ENCODE peak calls at places on chromosomes 4 and X, in six cellular contexts. W, F, K, E, A and C are unnamed samples.

GRCh38 chr4:159428293-159428692 is 325.4 kb downstream of the RAPGEF2 start:
- DNase-seq in W (no peak), F (no peak), K (no peak), E (no peak), A (no peak), C (no peak)

GRCh38 chrX:24372021-24372763 is 11.8 kb downstream of the SUPT20HL1 start:
- DNase-seq in W (no peak), F (no peak), K (no peak), E (no peak), A (no peak), C (no peak)

GRCh38 chr4:106551724-106552123 is 183.1 kb upstream of the GIMD1 start:
- DNase-seq in W (no peak), F (no peak), K (no peak), E (no peak), A (no peak), C (no peak)

GRCh38 chrX:101260435-101260834 is 30.7 kb downstream of the TAF7L start:
- DNase-seq in W (peak; percentile 29), F (no peak), K (peak; percentile 40), E (no peak), A (no peak), C (no peak)

GRCh38 chr4:152943673-152944072 is 7.5 kb downstream of the FHDC1 start:
- DNase-seq in W (peak; percentile 90), F (peak; percentile 44), K (no peak), E (peak; percentile 49), A (peak; percentile 40), C (no peak)

GRCh38 chr4:107719211-107719926 is 665 bp downstream of the PAPSS1 start:
- DNase-seq in W (peak; percentile 66), F (peak; percentile 26), K (peak; percentile 55), E (peak; percentile 68), A (peak; percentile 43), C (no peak)

GRCh38 chrX:110317079-110317819 is 636 bp downstream of the AMMECR1 start:
- DNase-seq in W (peak; percentile 43), F (no peak), K (peak; percentile 37), E (no peak), A (peak; percentile 15), C (peak; percentile 19)

GRCh38 chrX:109856974-109857373 is 123.9 kb upstream of the ACSL4 start:
- DNase-seq in W (peak; percentile 51), F (peak; percentile 34), K (peak; percentile 35), E (peak; percentile 14), A (no peak), C (peak; percentile 12)

GRCh38 chr4:73222466-73223257 is 35.9 kb downstream of the ANKRD17 start:
- DNase-seq in W (peak; percentile 96), F (peak; percentile 97), K (peak; percentile 73), E (peak; percentile 97), A (peak; percentile 68), C (no peak)

GRCh38 chrX:107579956-107580355 is 48.4 kb upstream of the PRPS1 start:
- DNase-seq in W (peak; percentile 73), F (peak; percentile 90), K (no peak), E (no peak), A (no peak), C (no peak)

GRCh38 chrX:139851730-139852129 is 81.1 kb downstream of the ATP11C start:
- DNase-seq in W (peak; percentile 41), F (peak; percentile 76), K (no peak), E (peak; percentile 77), A (no peak), C (no peak)

GRCh38 chr4:40840255-40840984 is 90.7 kb downstream of the NSUN7 start:
- DNase-seq in W (no peak), F (no peak), K (no peak), E (no peak), A (no peak), C (no peak)

GRCh38 chrX:80181079-80181478 is 166.5 kb downstream of the TBX22 start:
- DNase-seq in W (no peak), F (no peak), K (no peak), E (no peak), A (no peak), C (peak; percentile 6)

GRCh38 chr4:173478884-173479283 is 51.1 kb downstream of the HAND2 start:
- DNase-seq in W (no peak), F (no peak), K (no peak), E (no peak), A (no peak), C (no peak)
- H3K4me3 ChIP-seq in W (peak overlapping the region; percentile 5), F (no peak overlapping the region), K (no peak overlapping the region), E (no peak overlapping the region), A (no peak overlapping the region), C (no peak overlapping the region)

GRCh38 chrX:34503119-34503518 is 154.0 kb downstream of the TMEM47 start:
- DNase-seq in W (no peak), F (no peak), K (no peak), E (no peak), A (no peak), C (no peak)
- H3K9me3 ChIP-seq in W (no peaks in the 10 kb centered on the region), F (no peaks in the 10 kb centered on the region), K (no peaks in the 10 kb centered on the region), E (no peaks in the 10 kb centered on the region), A (no peaks in the 10 kb centered on the region), C (no peaks in the 10 kb centered on the region)

GRCh38 chr4:142383354-142383753 is 462.7 kb downstream of the INPP4B start:
- DNase-seq in W (no peak), F (no peak), K (no peak), E (no peak), A (no peak), C (no peak)

GRCh38 chr4:142379277-142380051 is 466.6 kb downstream of the INPP4B start:
- DNase-seq in W (peak; percentile 87), F (peak; percentile 90), K (no peak), E (peak; percentile 96), A (no peak), C (no peak)

GRCh38 chr4:142377345-142378091 is 468.6 kb downstream of the INPP4B start:
- DNase-seq in W (no peak), F (no peak), K (no peak), E (no peak), A (no peak), C (no peak)

GRCh38 chr4:142378179-142378578 is 467.9 kb downstream of the INPP4B start:
- DNase-seq in W (no peak), F (no peak), K (no peak), E (no peak), A (no peak), C (no peak)

GRCh38 chr4:142380052-142380598 is 466.0 kb downstream of the INPP4B start:
- DNase-seq in W (no peak), F (no peak), K (no peak), E (no peak), A (no peak), C (no peak)
- H3K4me1 ChIP-seq in W (peaks cover 64% of the 10 kb centered on the region), F (peaks cover 9% of the 10 kb centered on the region), K (no peaks in the 10 kb centered on the region), E (peaks cover 12% of the 10 kb centered on the region), A (no peaks in the 10 kb centered on the region), C (no peaks in the 10 kb centered on the region)

DNA sequence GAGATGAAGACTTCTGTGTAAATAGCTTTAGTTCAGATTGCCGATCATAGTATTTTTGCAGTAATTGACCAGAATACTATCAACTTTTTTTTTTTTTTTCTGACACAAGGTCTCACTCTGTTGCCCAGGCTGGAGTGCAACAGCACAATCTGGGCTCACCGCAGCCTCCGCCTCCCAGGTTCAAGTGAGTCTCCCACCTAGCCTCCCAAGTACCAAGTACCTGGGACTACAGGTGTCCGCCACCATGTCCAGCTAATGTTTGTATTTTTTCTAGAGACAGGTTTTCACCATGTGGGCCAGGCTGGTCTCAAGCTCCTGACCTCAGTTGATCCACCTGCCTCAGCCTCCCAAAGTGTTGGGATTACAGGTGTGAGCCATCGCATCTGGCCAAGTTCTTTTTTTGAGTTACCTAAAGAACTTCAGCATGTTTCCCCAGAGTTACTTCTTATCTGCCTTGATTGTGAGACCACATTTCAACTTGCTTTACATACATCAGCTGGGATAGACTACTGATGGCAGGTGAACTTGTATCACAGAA is 2.8 kb downstream of the UGDH start:
- DNase-seq in W (no peak), F (no peak), K (no peak), E (no peak), A (no peak), C (no peak)
- H3K4me3 ChIP-seq in W (peak overlapping the region; percentile 99), F (no peak overlapping the region), K (no peak overlapping the region), E (peak overlapping the region; percentile 28), A (no peak overlapping the region), C (no peak overlapping the region)

GRCh38 chrX:43720082-43720481 is 64.0 kb downstream of the MAOA start:
- DNase-seq in W (no peak), F (no peak), K (no peak), E (no peak), A (no peak), C (no peak)
- H3K9me3 ChIP-seq in W (no peaks in the 10 kb centered on the region), F (peaks cover 7% of the 10 kb centered on the region), K (no peaks in the 10 kb centered on the region), E (no peaks in the 10 kb centered on the region), A (no peaks in the 10 kb centered on the region), C (no peaks in the 10 kb centered on the region)

DNA sequence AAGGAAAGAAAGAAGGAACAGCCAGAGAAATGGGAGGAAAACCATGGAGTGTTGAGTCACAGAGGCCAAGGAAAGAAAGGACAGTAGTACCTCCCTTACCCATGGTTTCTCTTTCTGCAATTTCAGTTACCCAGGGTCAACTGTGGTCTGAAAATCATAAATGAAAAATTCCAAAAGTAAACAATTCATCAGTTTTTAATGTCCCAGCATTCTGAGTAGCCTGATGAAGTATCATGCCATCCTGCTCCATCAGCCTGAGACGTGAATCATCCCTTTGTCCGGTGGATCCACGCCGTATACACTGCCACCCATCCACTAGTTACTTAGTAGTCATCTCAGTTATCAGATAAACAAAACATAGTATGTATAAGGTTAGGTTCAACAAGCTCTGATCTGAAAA is 114.2 kb downstream of the COMMD8 start:
- DNase-seq in W (peak; percentile 6), F (peak; percentile 89), K (no peak), E (peak; percentile 83), A (no peak), C (no peak)
- H3K4me1 ChIP-seq in W (no peaks in the 10 kb centered on the region), F (peaks cover 1% of the 10 kb centered on the region), K (no peaks in the 10 kb centered on the region), E (no peaks in the 10 kb centered on the region), A (no peaks in the 10 kb centered on the region), C (no peaks in the 10 kb centered on the region)

DNA sequence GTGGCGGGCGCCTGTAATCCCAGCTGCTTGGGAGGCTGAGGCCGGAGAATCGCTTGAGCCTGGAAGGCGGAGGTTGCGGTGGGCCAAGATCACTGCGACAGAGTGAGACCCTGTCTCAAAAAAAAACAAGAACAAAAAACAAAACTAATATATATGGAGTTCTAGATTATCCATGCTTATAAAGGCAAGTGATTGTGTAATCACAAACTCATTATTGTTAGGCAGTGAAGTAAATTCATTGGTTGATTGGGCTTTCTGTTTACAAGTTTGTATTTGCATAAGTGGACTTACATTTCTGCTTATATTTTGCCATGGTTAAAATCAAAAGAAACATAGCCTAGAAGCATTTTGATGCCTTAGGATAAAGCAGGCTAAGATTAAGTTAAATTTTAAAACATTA is 2.5 kb upstream of the UBE2D3 start:
- DNase-seq in W (no peak), F (no peak), K (no peak), E (no peak), A (no peak), C (no peak)
- H3K4me3 ChIP-seq in W (no peak overlapping the region), F (no peak overlapping the region), K (no peak overlapping the region), E (no peak overlapping the region), A (no peak overlapping the region), C (no peak overlapping the region)

GRCh38 chr4:71460368-71460767 is 121.5 kb downstream of the SLC4A4 start:
- DNase-seq in W (no peak), F (no peak), K (no peak), E (no peak), A (no peak), C (no peak)

GRCh38 chr4:71461422-71461821 is 122.6 kb downstream of the SLC4A4 start:
- DNase-seq in W (no peak), F (no peak), K (no peak), E (no peak), A (no peak), C (no peak)

GRCh38 chr4:71453516-71453915 is 114.7 kb downstream of the SLC4A4 start:
- DNase-seq in W (no peak), F (no peak), K (no peak), E (no peak), A (no peak), C (no peak)

GRCh38 chr4:71456841-71457240 is 118.0 kb downstream of the SLC4A4 start:
- DNase-seq in W (peak; percentile 97), F (peak; percentile 91), K (no peak), E (peak; percentile 73), A (no peak), C (no peak)
- H3K9me3 ChIP-seq in W (no peaks in the 10 kb centered on the region), F (no peaks in the 10 kb centered on the region), K (no peaks in the 10 kb centered on the region), E (no peaks in the 10 kb centered on the region), A (no peaks in the 10 kb centered on the region), C (no peaks in the 10 kb centered on the region)